ENCODE peak calls at places on chromosomes 4 and X, in seven cellular contexts. N is IMR-90, U is foreskin fibroblast, P is fibroblast of pulmonary artery, H is NT2/D1, O is memory B cell, D is omental fat pad. T is an unnamed sample.

GRCh38 chrX:105191878-105192277 is 28.6 kb downstream of the TEX13A start:
- DNase-seq in N (no peak), O (no peak), U (no peak), H (peak), P (peak), D (no peak), T (peak)

GRCh38 chr4:189162888-189163287 is 777.8 kb upstream of the FRG1 start:
- DNase-seq in D (no peak), U (no peak), O (no peak), P (no peak), H (no peak), N (peak), T (no peak)

GRCh38 chr4:147755567-147756295 is 23.8 kb downstream of the ARHGAP10 start:
- DNase-seq in P (no peak), H (no peak), N (peak), U (no peak), D (no peak), O (no peak), T (no peak)

GRCh38 chr4:152107736-152108500 is 347.1 kb upstream of the GATB start:
- DNase-seq in U (no peak), D (no peak), P (no peak), H (no peak), O (no peak), N (no peak), T (no peak)

GRCh38 chr4:128782875-128783614 is 26.5 kb upstream of the JADE1 start:
- DNase-seq in N (peak), D (no peak), O (no peak), H (no peak), U (peak), P (peak), T (no peak)

GRCh38 chr4:1463088-1463926 is 57.1 kb upstream of the NKX1-1 start:
- DNase-seq in P (peak), O (no peak), D (no peak), H (no peak), N (peak), U (peak), T (no peak)

GRCh38 chrX:110847334-110847733 is 51.7 kb upstream of the CHRDL1 start:
- DNase-seq in U (peak), O (no peak), P (peak), H (peak), N (peak), D (no peak), T (peak)

GRCh38 chr4:174522183-174523002 is at the start of gene HPGD:
- DNase-seq in D (no peak), H (no peak), P (no peak), U (no peak), O (peak), N (no peak), T (no peak)

GRCh38 chr4:86271057-86271456 is 88.8 kb downstream of the MAPK10 start:
- DNase-seq in O (no peak), N (no peak), P (no peak), H (no peak), U (no peak), D (no peak), T (no peak)

GRCh38 chr4:186854256-186854655 is 130.6 kb upstream of the FAT1 start:
- DNase-seq in O (no peak), U (no peak), D (no peak), N (peak), P (no peak), H (no peak), T (no peak)

GRCh38 chr4:20353646-20354045 is 101.9 kb downstream of the SLIT2 start:
- DNase-seq in H (no peak), P (no peak), N (no peak), O (no peak), D (no peak), U (no peak), T (no peak)

GRCh38 chrX:68912113-68912980 is 83.5 kb downstream of the EFNB1 start:
- DNase-seq in U (no peak), D (no peak), N (no peak), O (no peak), P (no peak), H (no peak), T (no peak)

GRCh38 chr4:98603683-98604573 is 54.5 kb downstream of the TSPAN5 start:
- DNase-seq in O (no peak), N (peak), H (no peak), P (peak), U (no peak), D (no peak), T (no peak)

GRCh38 chr4:187108846-187109245 is 385.2 kb upstream of the FAT1 start:
- DNase-seq in H (no peak), N (no peak), P (no peak), D (no peak), U (no peak), O (no peak), T (no peak)

GRCh38 chr4:26632916-26633315 is 49.0 kb downstream of the TBC1D19 start:
- DNase-seq in N (no peak), P (no peak), U (no peak), H (no peak), D (no peak), O (no peak), T (no peak)

GRCh38 chrX:121949041-121949760 is 901.8 kb downstream of the GLUD2 start:
- DNase-seq in P (no peak), H (no peak), N (no peak), U (peak), O (no peak), D (no peak), T (no peak)

GRCh38 chr4:97150966-97151365 is 992.3 kb downstream of the STPG2 start:
- DNase-seq in O (no peak), U (no peak), P (no peak), H (no peak), N (no peak), D (no peak), T (no peak)

GRCh38 chr4:95095352-95095974 is 337.7 kb downstream of the BMPR1B start:
- DNase-seq in U (no peak), O (no peak), N (peak), D (no peak), H (no peak), P (peak), T (peak)

GRCh38 chrX:22314692-22315091 is 42.0 kb downstream of the CBLL2 start:
- DNase-seq in D (no peak), N (peak), U (no peak), P (peak), O (no peak), H (no peak), T (peak)

GRCh38 chr4:130395871-130396270 is 1299.9 kb downstream of the C4orf33 start:
- DNase-seq in H (no peak), P (peak), N (peak), D (no peak), U (peak), O (no peak), T (no peak)

GRCh38 chr4:173171098-173171497 is 2.5 kb downstream of the GALNT7 start:
- DNase-seq in H (no peak), O (no peak), U (no peak), N (peak), P (peak), D (no peak), T (no peak)

GRCh38 chr4:122963222-122963621 is 40.8 kb upstream of the NUDT6 start:
- DNase-seq in N (peak), D (no peak), U (peak), P (peak), O (no peak), H (no peak), T (no peak)

GRCh38 chr4:146051724-146052396 is 113.2 kb upstream of the ZNF827 start:
- DNase-seq in H (no peak), U (peak), P (peak), N (peak), O (no peak), D (no peak), T (no peak)

GRCh38 chrX:134443020-134443419 is 16.9 kb upstream of the HPRT1 start:
- DNase-seq in H (no peak), D (no peak), O (no peak), U (no peak), N (no peak), P (no peak), T (no peak)

GRCh38 chrX:69173906-69174305 is 8.7 kb upstream of the PJA1 start:
- DNase-seq in D (no peak), O (no peak), H (no peak), N (no peak), P (no peak), U (no peak), T (no peak)

GRCh38 chr4:146340798-146341197 is 126.5 kb downstream of the REELD1 start:
- DNase-seq in P (peak), H (no peak), D (no peak), U (no peak), N (peak), O (no peak), T (peak)

GRCh38 chr4:152672403-152673092 is 7.2 kb downstream of the TMEM154 start:
- DNase-seq in N (no peak), O (no peak), D (no peak), P (no peak), U (no peak), H (no peak), T (no peak)

GRCh38 chrX:68711845-68712244 is 64.4 kb downstream of the STARD8 start:
- DNase-seq in U (no peak), P (no peak), H (no peak), O (no peak), D (no peak), N (no peak), T (no peak)